ENCODE peak calls at places on chromosomes 1 and 21, in nine cellular contexts. K, B, I, R, M, T, H, U and F are unnamed samples.

GRCh38 chr1:226093621-226094020 is 31.1 kb downstream of the H3-3A start:
- DNase-seq in K (no peak), B (no peak), I (no peak), R (no peak), M (no peak), T (peak), H (no peak), U (no peak), F (no peak)

GRCh38 chr1:3347257-3348020 is 107.0 kb upstream of the ARHGEF16 start:
- DNase-seq in K (no peak), B (no peak), I (no peak), R (no peak), M (no peak), T (no peak), H (no peak), U (no peak), F (no peak)

GRCh38 chr1:159141584-159142518 is 29.6 kb upstream of the CADM3 start:
- DNase-seq in K (no peak), B (no peak), I (peak), R (no peak), M (no peak), T (no peak), H (peak), U (no peak), F (no peak)

GRCh38 chr1:114178940-114179339 is 25.3 kb upstream of the SYT6 start:
- DNase-seq in K (no peak), B (no peak), I (no peak), R (no peak), M (no peak), T (no peak), H (no peak), U (no peak), F (no peak)

GRCh38 chr21:26130249-26130896 is 40.2 kb downstream of the APP start:
- DNase-seq in K (no peak), B (no peak), I (no peak), R (no peak), M (no peak), T (no peak), H (no peak), U (no peak), F (no peak)

GRCh38 chr21:42219606-42220137 is 732 bp downstream of the ABCG1 start:
- DNase-seq in K (peak), B (no peak), I (peak), R (peak), M (no peak), T (peak), H (peak), U (no peak), F (no peak)

GRCh38 chr1:107840746-107841145 is 124.2 kb downstream of the VAV3 start:
- DNase-seq in K (no peak), B (no peak), I (no peak), R (no peak), M (no peak), T (no peak), H (no peak), U (no peak), F (no peak)

GRCh38 chr21:33212159-33212851 is 17.4 kb upstream of the IFNAR2 start:
- DNase-seq in K (no peak), B (no peak), I (no peak), R (peak), M (no peak), T (no peak), H (no peak), U (no peak), F (peak)

GRCh38 chr1:229769006-229769405 is 143.0 kb downstream of the URB2 start:
- DNase-seq in K (no peak), B (no peak), I (no peak), R (no peak), M (no peak), T (no peak), H (no peak), U (no peak), F (no peak)

GRCh38 chr1:234599617-234600417 is 10.2 kb downstream of the IRF2BP2 start:
- DNase-seq in K (peak), B (peak), I (peak), R (peak), M (peak), T (peak), H (peak), U (peak), F (no peak)

GRCh38 chr1:147539122-147539575 is 2.2 kb upstream of the BCL9 start:
- DNase-seq in K (no peak), B (no peak), I (no peak), R (peak), M (peak), T (peak), H (no peak), U (no peak), F (peak)

GRCh38 chr21:29717659-29718058 is 222.1 kb downstream of the GRIK1 start:
- DNase-seq in K (no peak), B (no peak), I (no peak), R (no peak), M (no peak), T (no peak), H (no peak), U (no peak), F (no peak)
- H3K27ac ChIP-seq in K (no peak), B (no peak), I (no peak), R (no peak), M (no peak), T (no peak), H (no peak), U (no peak), F (peak)

GRCh38 chr1:160293020-160293968 is 8.4 kb upstream of the PEX19 start:
- DNase-seq in K (no peak), B (no peak), I (no peak), R (no peak), M (no peak), T (no peak), H (no peak), U (no peak), F (no peak)

GRCh38 chr1:160296036-160296435 is 11.1 kb upstream of the PEX19 start:
- DNase-seq in K (no peak), B (no peak), I (no peak), R (no peak), M (no peak), T (no peak), H (no peak), U (no peak), F (no peak)

DNA sequence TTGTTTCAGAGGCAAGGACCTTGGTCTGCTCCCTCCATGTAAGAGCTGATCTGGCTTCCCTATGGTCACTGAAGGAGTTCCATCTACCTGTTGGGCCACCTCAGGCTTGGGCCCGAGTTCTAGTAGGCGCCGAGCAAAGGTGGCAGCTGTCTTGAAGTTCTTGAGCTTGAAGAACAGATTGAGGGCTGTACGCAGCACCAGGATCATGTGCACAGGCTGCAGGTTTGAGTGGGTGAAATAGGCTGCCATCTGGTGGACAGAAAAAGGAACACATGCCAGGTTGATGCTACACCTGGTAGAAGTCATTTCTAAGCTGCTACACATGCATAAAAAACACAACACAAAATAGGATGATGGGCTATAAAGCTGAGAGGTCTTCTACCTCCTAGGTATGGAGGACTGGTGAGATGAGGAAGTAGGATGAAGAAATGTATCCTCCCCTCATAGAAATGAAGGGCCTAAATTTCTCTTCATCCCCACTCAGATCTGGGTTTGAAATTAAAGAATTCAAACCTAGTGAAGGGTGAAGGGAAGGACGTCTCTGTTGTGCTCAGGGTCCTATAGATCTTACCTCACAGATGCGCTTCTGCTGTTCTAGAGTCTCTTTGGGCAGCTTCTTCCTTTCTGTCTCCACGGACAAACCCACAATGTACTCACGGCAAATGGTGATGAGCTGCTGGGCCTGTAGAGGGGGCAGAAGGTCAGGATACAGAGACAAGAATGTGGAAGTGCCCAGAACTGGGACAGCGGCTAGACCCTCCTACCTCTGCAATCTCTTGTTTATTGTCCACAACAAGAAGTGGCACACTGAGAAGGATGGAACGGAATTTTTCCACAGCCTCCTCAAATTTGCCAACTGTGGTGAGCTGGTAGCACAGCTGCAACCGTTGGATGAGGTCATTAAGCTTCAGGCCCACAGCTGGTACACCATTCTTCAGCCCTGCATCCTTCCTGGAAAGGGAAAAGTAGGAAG is 6.6 kb upstream of the PEX19 start:
- DNase-seq in K (no peak), B (peak), I (peak), R (peak), M (peak), T (peak), H (peak), U (peak), F (no peak)
- H3K27ac ChIP-seq in K (no peak), B (no peak), I (peak), R (no peak), M (no peak), T (no peak), H (no peak), U (no peak), F (no peak)

GRCh38 chr1:93640656-93641440 is 40.8 kb downstream of the BCAR3 start:
- DNase-seq in K (no peak), B (no peak), I (no peak), R (no peak), M (no peak), T (no peak), H (no peak), U (no peak), F (no peak)
- H3K27ac ChIP-seq in K (no peak), B (no peak), I (no peak), R (no peak), M (no peak), T (peak), H (no peak), U (no peak), F (no peak)

DNA sequence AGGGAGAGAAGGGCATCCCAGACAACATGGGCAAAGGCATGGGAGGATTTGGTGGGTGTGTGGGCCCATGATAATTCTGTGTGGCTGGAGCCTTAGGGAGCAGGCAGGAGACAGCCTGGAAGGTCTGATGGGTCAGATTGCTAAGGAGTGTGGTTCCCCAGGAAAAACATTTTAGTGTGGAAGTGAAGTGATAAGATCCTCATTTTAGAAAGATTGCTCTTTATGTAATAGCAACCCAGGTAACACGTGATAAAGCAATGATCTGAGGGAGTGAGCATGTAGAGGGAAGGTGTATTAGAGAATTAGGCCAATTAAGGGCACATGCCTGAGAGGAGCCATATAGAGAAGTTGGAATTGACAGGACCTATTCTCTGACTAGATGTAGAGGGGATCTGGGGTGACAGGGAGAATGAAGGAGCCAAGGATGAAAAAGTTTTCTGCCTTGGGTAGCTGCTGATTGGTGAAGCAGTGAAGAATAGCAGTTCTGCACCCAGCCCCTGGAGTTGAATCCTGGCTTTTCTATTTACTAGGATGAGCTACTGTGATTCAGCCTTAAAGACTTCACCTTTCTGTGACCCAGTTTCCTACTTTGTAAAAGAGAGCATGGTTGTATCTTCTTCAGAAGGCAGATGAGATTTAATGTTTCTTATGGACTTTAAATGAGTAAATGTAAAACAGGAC is 18.7 kb upstream of the SLAMF6 start:
- DNase-seq in K (no peak), B (no peak), I (no peak), R (no peak), M (no peak), T (no peak), H (no peak), U (no peak), F (no peak)
- H3K27ac ChIP-seq in K (no peak), B (peak), I (no peak), R (peak), M (no peak), T (no peak), H (no peak), U (no peak), F (no peak)

GRCh38 chr21:34523019-34523418 is 11.0 kb upstream of the KCNE1 start:
- DNase-seq in K (no peak), B (no peak), I (no peak), R (peak), M (no peak), T (no peak), H (no peak), U (no peak), F (no peak)
- H3K27ac ChIP-seq in K (peak), B (no peak), I (no peak), R (peak), M (peak), T (peak), H (no peak), U (no peak), F (no peak)

GRCh38 chr1:230861489-230861888 is 6.8 kb downstream of the C1orf198 start:
- DNase-seq in K (no peak), B (no peak), I (peak), R (no peak), M (no peak), T (no peak), H (no peak), U (no peak), F (no peak)
- H3K27ac ChIP-seq in K (no peak), B (no peak), I (no peak), R (no peak), M (peak), T (peak), H (no peak), U (no peak), F (no peak)